ENCODE peak calls at places on chromosome 15, in four cellular contexts. O is K562, W is GM12878, D is HepG2. P is an unnamed sample.

GRCh38 chr15:96183020-96183926 is 147.2 kb upstream of the NR2F2 start:
- DNase-seq in D (peak; percentile 39), O (no peak), W (no peak), P (no peak)

GRCh38 chr15:43168192-43169107 is 16.8 kb upstream of the CCNDBP1 start:
- DNase-seq in O (no peak), D (no peak), W (no peak), P (no peak)

GRCh38 chr15:68143129-68143528 is 62.0 kb downstream of the CALML4 start:
- DNase-seq in D (no peak), O (no peak), W (no peak), P (no peak)

GRCh38 chr15:48032911-48033310 is 87.9 kb upstream of the SLC24A5 start:
- DNase-seq in D (no peak), O (no peak), W (no peak), P (no peak)

GRCh38 chr15:101184830-101185229 is 67.0 kb downstream of the CHSY1 start:
- DNase-seq in W (no peak), D (no peak), O (no peak), P (no peak)

GRCh38 chr15:57541805-57542504 is 49.7 kb upstream of the MYZAP start:
- DNase-seq in W (no peak), O (peak; percentile 52), D (peak; percentile 44), P (peak; percentile 53)

GRCh38 chr15:60975203-60975602 is 253.9 kb downstream of the RORA start:
- DNase-seq in O (no peak), D (no peak), W (no peak), P (no peak)

GRCh38 chr15:67501177-67501835 is 19.6 kb upstream of the C15orf61 start:
- DNase-seq in O (no peak), W (no peak), D (peak; percentile 24), P (no peak)

GRCh38 chr15:50939911-50940310 is 31.4 kb downstream of the AP4E1 start:
- DNase-seq in W (no peak), D (peak; percentile 30), O (no peak), P (no peak)

GRCh38 chr15:73349191-73349590 is 19.6 kb downstream of the HCN4 start:
- DNase-seq in D (no peak), W (no peak), O (no peak), P (no peak)

GRCh38 chr15:51093865-51094605 is 671 bp downstream of the TNFAIP8L3 start:
- DNase-seq in O (no peak), W (no peak), D (peak; percentile 40), P (peak; percentile 11)

GRCh38 chr15:51377038-51377761 is 35.7 kb downstream of the GLDN start:
- DNase-seq in W (no peak), D (no peak), O (no peak), P (no peak)

GRCh38 chr15:80801891-80802680 is 22.9 kb downstream of the CEMIP start:
- DNase-seq in D (no peak), O (no peak), W (no peak), P (no peak)

GRCh38 chr15:32998182-32998581 is 196.3 kb downstream of the FMN1 start:
- DNase-seq in W (no peak), O (no peak), D (no peak), P (no peak)

GRCh38 chr15:45201557-45202246 is 13.9 kb upstream of the SHF start:
- DNase-seq in W (peak; percentile 38), D (no peak), O (no peak), P (no peak)

GRCh38 chr15:40929730-40930429 is 740 bp downstream of the DLL4 start:
- DNase-seq in D (no peak), W (no peak), O (peak; percentile 39), P (no peak)

GRCh38 chr15:80953001-80953952 is 36.3 kb downstream of the MESD start:
- DNase-seq in W (no peak), D (no peak), O (no peak), P (no peak)

GRCh38 chr15:91271565-91272153 is 171.6 kb downstream of the SV2B start:
- DNase-seq in D (peak; percentile 35), W (peak; percentile 19), O (peak; percentile 63), P (peak; percentile 64)

GRCh38 chr15:96312641-96313335 is 17.7 kb upstream of the NR2F2 start:
- DNase-seq in D (no peak), O (no peak), W (no peak), P (no peak)

GRCh38 chr15:50909044-50909342 is 510 bp downstream of the AP4E1 start:
- DNase-seq in O (no peak), W (no peak), D (peak; percentile 38), P (no peak)

DNA sequence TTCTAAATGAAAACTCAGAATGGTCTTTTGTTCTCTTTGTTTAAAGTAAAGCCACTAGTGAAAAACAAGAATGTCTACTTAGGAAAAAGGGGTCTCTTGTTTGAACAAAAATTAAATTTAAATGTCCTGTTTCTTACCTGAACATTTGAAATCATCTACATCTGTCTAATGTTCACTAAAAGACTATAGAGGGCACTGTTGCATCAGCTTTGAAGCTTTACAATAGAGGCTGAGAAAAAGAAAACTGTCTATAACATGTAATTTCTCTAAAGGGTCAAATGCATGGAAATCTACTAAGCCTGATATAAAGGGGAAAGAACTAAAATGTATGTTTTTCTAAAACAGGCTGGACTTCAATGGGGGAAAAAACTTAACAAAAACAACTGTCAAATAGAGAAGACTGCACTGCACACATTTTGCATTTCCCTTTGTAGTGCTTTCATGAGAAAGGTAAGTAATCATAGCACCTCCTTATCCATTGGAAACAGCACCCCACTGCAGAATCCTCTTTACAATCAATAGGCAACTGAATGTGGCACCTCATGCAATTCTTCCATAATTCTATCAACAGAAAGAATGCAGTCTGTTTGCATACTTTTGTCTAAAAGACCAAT is 26.3 kb downstream of the DPH6 start:
- DNase-seq in D (peak; percentile 45), O (peak; percentile 10), W (peak; percentile 19), P (no peak)
- TF ChIP-seq TARDBP in D (no peak), O (no peak), W (no peak), P (no peak)

GRCh38 chr15:90001062-90001682 is at the start of gene ZNF710:
- DNase-seq in D (no peak), O (peak; percentile 80), W (no peak), P (peak; percentile 69)
- TF ChIP-seq BHLHE40 in D (no peak), O (no peak), W (no peak), P (no peak)

DNA sequence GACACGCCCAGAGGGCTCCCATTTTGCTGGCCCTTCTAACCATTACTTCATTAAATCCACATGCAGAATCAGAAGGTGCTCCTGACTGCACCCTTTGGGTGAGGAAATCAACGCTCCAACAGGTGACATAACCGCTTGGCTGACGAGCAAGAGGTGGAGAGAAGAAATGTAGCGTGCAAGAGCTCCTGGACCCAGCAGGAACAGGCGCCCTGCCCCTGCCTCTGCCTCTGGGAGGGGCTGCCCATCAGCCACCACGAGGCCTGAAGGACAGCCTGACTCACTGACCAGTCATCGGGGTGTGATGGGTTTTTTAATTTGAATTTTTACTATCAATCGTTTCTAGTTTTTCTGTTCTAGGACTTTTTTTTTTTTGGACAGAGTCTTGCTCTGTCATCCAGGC is 218.2 kb downstream of the ADAMTS17 start:
- DNase-seq in W (no peak), D (no peak), O (no peak), P (no peak)
- TF ChIP-seq TARDBP in W (no peak), D (no peak), O (no peak), P (no peak)

GRCh38 chr15:71288348-71288955 is 173.2 kb downstream of the THSD4 start:
- DNase-seq in O (no peak), W (no peak), D (no peak), P (no peak)

GRCh38 chr15:71294251-71294635 is 179.0 kb downstream of the THSD4 start:
- DNase-seq in D (no peak), O (no peak), W (no peak), P (no peak)

GRCh38 chr15:71291247-71291646 is 176.0 kb downstream of the THSD4 start:
- DNase-seq in D (no peak), O (no peak), W (no peak), P (no peak)

GRCh38 chr15:71291723-71292122 is 176.5 kb downstream of the THSD4 start:
- DNase-seq in O (no peak), D (no peak), W (no peak), P (no peak)

GRCh38 chr15:71290002-71290401 is 174.7 kb downstream of the THSD4 start:
- DNase-seq in D (no peak), O (no peak), W (no peak), P (no peak)
- TF ChIP-seq BHLHE40 in D (no peak), O (no peak), W (no peak), P (no peak)

GRCh38 chr15:98803228-98804056 is 155.1 kb downstream of the IGF1R start:
- DNase-seq in W (no peak), D (no peak), O (no peak), P (no peak)

GRCh38 chr15:98804057-98804380 is 155.7 kb downstream of the IGF1R start:
- DNase-seq in W (no peak), O (no peak), D (no peak), P (no peak)

GRCh38 chr15:98806275-98806895 is 158.0 kb downstream of the IGF1R start:
- DNase-seq in D (no peak), W (no peak), O (no peak), P (no peak)

GRCh38 chr15:98807262-98807661 is 158.9 kb downstream of the IGF1R start:
- DNase-seq in D (no peak), W (no peak), O (no peak), P (no peak)

DNA sequence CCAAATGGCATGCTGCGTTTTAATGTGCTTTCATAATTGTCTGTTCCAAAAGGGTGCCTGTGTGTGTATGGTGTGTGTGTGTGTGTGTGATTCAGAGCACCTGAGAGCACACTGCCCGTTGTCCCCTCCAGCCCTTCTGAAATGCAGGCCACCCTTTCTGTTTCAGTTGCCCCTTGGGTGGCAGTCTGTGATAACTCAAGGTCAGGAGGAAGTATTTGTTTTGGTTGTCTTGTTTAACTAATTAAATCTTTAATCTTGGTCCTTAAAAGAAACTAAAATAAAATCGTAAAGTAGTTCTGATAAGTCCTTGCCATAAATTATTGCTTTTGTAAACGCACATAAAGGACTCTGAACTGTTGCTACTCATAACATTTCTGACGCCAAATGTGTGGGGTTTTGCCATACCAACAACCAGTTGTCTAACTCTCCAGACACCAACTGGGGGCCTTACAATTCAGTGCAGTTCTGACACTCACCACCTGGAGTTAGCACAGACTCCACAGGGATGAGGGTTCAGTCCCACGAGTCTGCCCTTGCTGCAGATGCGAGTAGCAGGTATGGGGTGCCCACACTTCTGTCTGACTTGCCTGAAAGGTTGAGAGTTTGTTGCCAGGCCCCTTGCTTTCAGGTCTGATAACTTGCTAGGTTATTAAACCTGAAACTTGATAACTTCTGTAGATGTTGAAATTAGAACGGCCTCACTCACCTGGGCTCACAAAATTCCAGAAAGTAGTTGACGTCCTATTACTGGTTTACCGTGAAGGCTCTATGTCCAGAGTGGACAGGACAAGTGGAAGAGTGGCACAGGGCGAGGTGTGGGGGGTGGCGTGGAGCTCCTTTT is 157.3 kb downstream of the IGF1R start:
- DNase-seq in D (peak; percentile 32), O (no peak), W (no peak), P (peak; percentile 60)
- TF ChIP-seq TARDBP in D (no peak), O (no peak), W (no peak), P (no peak)

GRCh38 chr15:88083828-88084760 is 172.4 kb downstream of the NTRK3 start:
- DNase-seq in D (no peak), W (no peak), O (no peak), P (no peak)
- TF ChIP-seq BHLHE40 in D (no peak), W (no peak), O (no peak), P (no peak)

GRCh38 chr15:39429898-39430357 is 151.0 kb upstream of the THBS1 start:
- DNase-seq in W (no peak), O (no peak), D (peak; percentile 20), P (no peak)
- TF ChIP-seq TARDBP in W (no peak), O (no peak), D (no peak), P (no peak)

P was measured in HEK293T.